ENCODE peak calls at places on chromosomes 3 and 15, in eight cellular contexts. One of them, this sample, is unnamed.

GRCh38 chr3:14352002-14352627 is 50.3 kb upstream of the SLC6A6 start:
- DNase-seq in HFF-Myc: peak
- DNase-seq in uterus: no peak
- DNase-seq in Peyer's patch: no peak
- DNase-seq in kidney epithelial cell: no peak
- DNase-seq in A549: peak
- DNase-seq in activated CD8-positive, alpha-beta T cell treated with anti-CD3 and anti-CD28 coated beads for 36 hours: peak
- DNase-seq in PC-3: peak
- DNase-seq in this sample: no peak

GRCh38 chr15:77901251-77901881 is 176.1 kb downstream of the TBC1D2B start:
- DNase-seq in HFF-Myc: no peak
- DNase-seq in uterus: no peak
- DNase-seq in Peyer's patch: peak
- DNase-seq in kidney epithelial cell: no peak
- DNase-seq in A549: no peak
- DNase-seq in activated CD8-positive, alpha-beta T cell treated with anti-CD3 and anti-CD28 coated beads for 36 hours: no peak
- DNase-seq in PC-3: no peak
- DNase-seq in this sample: no peak

GRCh38 chr3:40597441-40597840 is 72.7 kb downstream of the ZNF621 start:
- DNase-seq in HFF-Myc: no peak
- DNase-seq in uterus: no peak
- DNase-seq in Peyer's patch: no peak
- DNase-seq in kidney epithelial cell: peak
- DNase-seq in A549: no peak
- DNase-seq in activated CD8-positive, alpha-beta T cell treated with anti-CD3 and anti-CD28 coated beads for 36 hours: peak
- DNase-seq in PC-3: peak
- DNase-seq in this sample: no peak

GRCh38 chr3:6580808-6581207 is 280.1 kb upstream of the GRM7 start:
- DNase-seq in HFF-Myc: no peak
- DNase-seq in uterus: no peak
- DNase-seq in Peyer's patch: no peak
- DNase-seq in kidney epithelial cell: no peak
- DNase-seq in A549: no peak
- DNase-seq in activated CD8-positive, alpha-beta T cell treated with anti-CD3 and anti-CD28 coated beads for 36 hours: no peak
- DNase-seq in PC-3: no peak
- DNase-seq in this sample: no peak

GRCh38 chr3:32181370-32181769 is 57.1 kb upstream of the CMTM8 start:
- DNase-seq in HFF-Myc: no peak
- DNase-seq in uterus: no peak
- DNase-seq in Peyer's patch: no peak
- DNase-seq in kidney epithelial cell: no peak
- DNase-seq in A549: no peak
- DNase-seq in activated CD8-positive, alpha-beta T cell treated with anti-CD3 and anti-CD28 coated beads for 36 hours: no peak
- DNase-seq in PC-3: no peak
- DNase-seq in this sample: no peak

GRCh38 chr3:5840091-5840490 is 652.6 kb downstream of the EDEM1 start:
- DNase-seq in HFF-Myc: no peak
- DNase-seq in uterus: no peak
- DNase-seq in Peyer's patch: no peak
- DNase-seq in kidney epithelial cell: peak
- DNase-seq in A549: no peak
- DNase-seq in activated CD8-positive, alpha-beta T cell treated with anti-CD3 and anti-CD28 coated beads for 36 hours: no peak
- DNase-seq in PC-3: no peak
- DNase-seq in this sample: no peak

GRCh38 chr3:20648921-20649381 is 462.9 kb upstream of the SGO1 start:
- DNase-seq in HFF-Myc: peak
- DNase-seq in uterus: no peak
- DNase-seq in Peyer's patch: no peak
- DNase-seq in kidney epithelial cell: no peak
- DNase-seq in A549: no peak
- DNase-seq in activated CD8-positive, alpha-beta T cell treated with anti-CD3 and anti-CD28 coated beads for 36 hours: no peak
- DNase-seq in PC-3: no peak
- DNase-seq in this sample: no peak

GRCh38 chr3:169104972-169105371 is 558.5 kb downstream of the MECOM start:
- DNase-seq in HFF-Myc: no peak
- DNase-seq in uterus: no peak
- DNase-seq in Peyer's patch: no peak
- DNase-seq in kidney epithelial cell: no peak
- DNase-seq in A549: no peak
- DNase-seq in activated CD8-positive, alpha-beta T cell treated with anti-CD3 and anti-CD28 coated beads for 36 hours: no peak
- DNase-seq in PC-3: peak
- DNase-seq in this sample: no peak

GRCh38 chr15:47293763-47294162 is 423.5 kb upstream of the SEMA6D start:
- DNase-seq in HFF-Myc: no peak
- DNase-seq in uterus: peak
- DNase-seq in Peyer's patch: no peak
- DNase-seq in kidney epithelial cell: no peak
- DNase-seq in A549: no peak
- DNase-seq in activated CD8-positive, alpha-beta T cell treated with anti-CD3 and anti-CD28 coated beads for 36 hours: no peak
- DNase-seq in PC-3: no peak
- DNase-seq in this sample: no peak

GRCh38 chr3:70049761-70050160 is 50.2 kb downstream of the SAMMSON start:
- DNase-seq in HFF-Myc: no peak
- DNase-seq in uterus: no peak
- DNase-seq in Peyer's patch: no peak
- DNase-seq in kidney epithelial cell: peak
- DNase-seq in A549: no peak
- DNase-seq in activated CD8-positive, alpha-beta T cell treated with anti-CD3 and anti-CD28 coated beads for 36 hours: no peak
- DNase-seq in PC-3: no peak
- DNase-seq in this sample: no peak

GRCh38 chr15:101698314-101698713 is 26.0 kb downstream of the TARS3 start:
- DNase-seq in HFF-Myc: no peak
- DNase-seq in uterus: no peak
- DNase-seq in Peyer's patch: no peak
- DNase-seq in kidney epithelial cell: no peak
- DNase-seq in A549: no peak
- DNase-seq in activated CD8-positive, alpha-beta T cell treated with anti-CD3 and anti-CD28 coated beads for 36 hours: no peak
- DNase-seq in PC-3: no peak
- DNase-seq in this sample: no peak

GRCh38 chr3:144557515-144557914 is 585.9 kb downstream of the DIPK2A start:
- DNase-seq in HFF-Myc: no peak
- DNase-seq in uterus: no peak
- DNase-seq in Peyer's patch: no peak
- DNase-seq in kidney epithelial cell: no peak
- DNase-seq in A549: no peak
- DNase-seq in activated CD8-positive, alpha-beta T cell treated with anti-CD3 and anti-CD28 coated beads for 36 hours: no peak
- DNase-seq in PC-3: no peak
- DNase-seq in this sample: no peak

GRCh38 chr3:149902498-149903139 is 68.1 kb downstream of the PFN2 start:
- DNase-seq in HFF-Myc: no peak
- DNase-seq in uterus: no peak
- DNase-seq in Peyer's patch: no peak
- DNase-seq in kidney epithelial cell: no peak
- DNase-seq in A549: no peak
- DNase-seq in activated CD8-positive, alpha-beta T cell treated with anti-CD3 and anti-CD28 coated beads for 36 hours: no peak
- DNase-seq in PC-3: peak
- DNase-seq in this sample: no peak

GRCh38 chr15:63372018-63372705 is 9.5 kb downstream of the CA12 start:
- DNase-seq in HFF-Myc: peak
- DNase-seq in uterus: peak
- DNase-seq in Peyer's patch: no peak
- DNase-seq in kidney epithelial cell: peak
- DNase-seq in A549: peak
- DNase-seq in activated CD8-positive, alpha-beta T cell treated with anti-CD3 and anti-CD28 coated beads for 36 hours: peak
- DNase-seq in PC-3: peak
- DNase-seq in this sample: no peak

GRCh38 chr3:45473841-45474240 is 85.5 kb downstream of the LARS2 start:
- DNase-seq in HFF-Myc: no peak
- DNase-seq in uterus: peak
- DNase-seq in Peyer's patch: no peak
- DNase-seq in kidney epithelial cell: no peak
- DNase-seq in A549: no peak
- DNase-seq in activated CD8-positive, alpha-beta T cell treated with anti-CD3 and anti-CD28 coated beads for 36 hours: no peak
- DNase-seq in PC-3: no peak
- DNase-seq in this sample: no peak

GRCh38 chr15:31387101-31387482 is 60.5 kb downstream of the KLF13 start:
- DNase-seq in HFF-Myc: no peak
- DNase-seq in uterus: no peak
- DNase-seq in Peyer's patch: no peak
- DNase-seq in kidney epithelial cell: no peak
- DNase-seq in A549: no peak
- DNase-seq in activated CD8-positive, alpha-beta T cell treated with anti-CD3 and anti-CD28 coated beads for 36 hours: peak
- DNase-seq in PC-3: no peak
- DNase-seq in this sample: no peak

GRCh38 chr3:76487446-76487845 is 552.5 kb upstream of the ROBO2 start:
- DNase-seq in HFF-Myc: no peak
- DNase-seq in uterus: no peak
- DNase-seq in Peyer's patch: no peak
- DNase-seq in kidney epithelial cell: no peak
- DNase-seq in A549: no peak
- DNase-seq in activated CD8-positive, alpha-beta T cell treated with anti-CD3 and anti-CD28 coated beads for 36 hours: no peak
- DNase-seq in PC-3: peak
- DNase-seq in this sample: no peak

GRCh38 chr15:62453356-62453755 is 288.3 kb upstream of the C2CD4B start:
- DNase-seq in HFF-Myc: no peak
- DNase-seq in uterus: no peak
- DNase-seq in Peyer's patch: no peak
- DNase-seq in kidney epithelial cell: no peak
- DNase-seq in A549: no peak
- DNase-seq in activated CD8-positive, alpha-beta T cell treated with anti-CD3 and anti-CD28 coated beads for 36 hours: no peak
- DNase-seq in PC-3: peak
- DNase-seq in this sample: no peak

GRCh38 chr15:93414576-93415231 is 325.7 kb upstream of the RGMA start:
- DNase-seq in HFF-Myc: no peak
- DNase-seq in uterus: no peak
- DNase-seq in Peyer's patch: no peak
- DNase-seq in kidney epithelial cell: no peak
- DNase-seq in A549: no peak
- DNase-seq in activated CD8-positive, alpha-beta T cell treated with anti-CD3 and anti-CD28 coated beads for 36 hours: no peak
- DNase-seq in PC-3: no peak
- DNase-seq in this sample: no peak

GRCh38 chr3:100105536-100105935 is 8.8 kb downstream of the FILIP1L start:
- DNase-seq in HFF-Myc: no peak
- DNase-seq in uterus: no peak
- DNase-seq in Peyer's patch: no peak
- DNase-seq in kidney epithelial cell: no peak
- DNase-seq in A549: no peak
- DNase-seq in activated CD8-positive, alpha-beta T cell treated with anti-CD3 and anti-CD28 coated beads for 36 hours: no peak
- DNase-seq in PC-3: no peak
- DNase-seq in this sample: no peak

GRCh38 chr3:72171946-72172345 is 387.0 kb upstream of the PROK2 start:
- DNase-seq in HFF-Myc: no peak
- DNase-seq in uterus: peak
- DNase-seq in Peyer's patch: no peak
- DNase-seq in kidney epithelial cell: no peak
- DNase-seq in A549: no peak
- DNase-seq in activated CD8-positive, alpha-beta T cell treated with anti-CD3 and anti-CD28 coated beads for 36 hours: no peak
- DNase-seq in PC-3: no peak
- DNase-seq in this sample: no peak

GRCh38 chr3:180802837-180803236 is 109.6 kb upstream of the FXR1 start:
- DNase-seq in HFF-Myc: no peak
- DNase-seq in uterus: no peak
- DNase-seq in Peyer's patch: no peak
- DNase-seq in kidney epithelial cell: no peak
- DNase-seq in A549: no peak
- DNase-seq in activated CD8-positive, alpha-beta T cell treated with anti-CD3 and anti-CD28 coated beads for 36 hours: no peak
- DNase-seq in PC-3: peak
- DNase-seq in this sample: no peak

GRCh38 chr3:180808823-180809575 is 103.5 kb upstream of the FXR1 start:
- DNase-seq in HFF-Myc: no peak
- DNase-seq in uterus: no peak
- DNase-seq in Peyer's patch: no peak
- DNase-seq in kidney epithelial cell: no peak
- DNase-seq in A549: no peak
- DNase-seq in activated CD8-positive, alpha-beta T cell treated with anti-CD3 and anti-CD28 coated beads for 36 hours: no peak
- DNase-seq in PC-3: no peak
- DNase-seq in this sample: no peak

GRCh38 chr3:180804871-180805430 is 107.5 kb upstream of the FXR1 start:
- DNase-seq in HFF-Myc: no peak
- DNase-seq in uterus: no peak
- DNase-seq in Peyer's patch: no peak
- DNase-seq in kidney epithelial cell: no peak
- DNase-seq in A549: no peak
- DNase-seq in activated CD8-positive, alpha-beta T cell treated with anti-CD3 and anti-CD28 coated beads for 36 hours: no peak
- DNase-seq in PC-3: peak
- DNase-seq in this sample: no peak
- TF ChIP-seq CTCF in HFF-Myc: no peak
- TF ChIP-seq CTCF in uterus: peak
- TF ChIP-seq CTCF in Peyer's patch: no peak
- TF ChIP-seq CTCF in kidney epithelial cell: peak
- TF ChIP-seq CTCF in A549: no peak
- TF ChIP-seq CTCF in activated CD8-positive, alpha-beta T cell treated with anti-CD3 and anti-CD28 coated beads for 36 hours: no peak
- TF ChIP-seq CTCF in PC-3: peak
- TF ChIP-seq CTCF in this sample: no peak

GRCh38 chr15:99909914-99910313 is 176.7 kb upstream of the LYSMD4 start:
- DNase-seq in HFF-Myc: no peak
- DNase-seq in uterus: no peak
- DNase-seq in Peyer's patch: no peak
- DNase-seq in kidney epithelial cell: no peak
- DNase-seq in A549: no peak
- DNase-seq in activated CD8-positive, alpha-beta T cell treated with anti-CD3 and anti-CD28 coated beads for 36 hours: no peak
- DNase-seq in PC-3: peak
- DNase-seq in this sample: no peak
- TF ChIP-seq CTCF in HFF-Myc: peak
- TF ChIP-seq CTCF in uterus: no peak
- TF ChIP-seq CTCF in Peyer's patch: no peak
- TF ChIP-seq CTCF in kidney epithelial cell: peak
- TF ChIP-seq CTCF in A549: peak
- TF ChIP-seq CTCF in activated CD8-positive, alpha-beta T cell treated with anti-CD3 and anti-CD28 coated beads for 36 hours: no peak
- TF ChIP-seq CTCF in PC-3: peak
- TF ChIP-seq CTCF in this sample: no peak

GRCh38 chr3:162400697-162401096 is 904.1 kb downstream of the OTOL1 start:
- DNase-seq in HFF-Myc: no peak
- DNase-seq in uterus: no peak
- DNase-seq in Peyer's patch: no peak
- DNase-seq in kidney epithelial cell: no peak
- DNase-seq in A549: no peak
- DNase-seq in activated CD8-positive, alpha-beta T cell treated with anti-CD3 and anti-CD28 coated beads for 36 hours: no peak
- DNase-seq in PC-3: peak
- DNase-seq in this sample: no peak
- TF ChIP-seq CTCF in HFF-Myc: no peak
- TF ChIP-seq CTCF in uterus: no peak
- TF ChIP-seq CTCF in Peyer's patch: no peak
- TF ChIP-seq CTCF in kidney epithelial cell: no peak
- TF ChIP-seq CTCF in A549: no peak
- TF ChIP-seq CTCF in activated CD8-positive, alpha-beta T cell treated with anti-CD3 and anti-CD28 coated beads for 36 hours: no peak
- TF ChIP-seq CTCF in PC-3: peak
- TF ChIP-seq CTCF in this sample: no peak

GRCh38 chr15:74334127-74334526 is 33.3 kb downstream of the CYP11A1 start:
- DNase-seq in HFF-Myc: no peak
- DNase-seq in uterus: no peak
- DNase-seq in Peyer's patch: no peak
- DNase-seq in kidney epithelial cell: no peak
- DNase-seq in A549: no peak
- DNase-seq in activated CD8-positive, alpha-beta T cell treated with anti-CD3 and anti-CD28 coated beads for 36 hours: no peak
- DNase-seq in PC-3: no peak
- DNase-seq in this sample: no peak

GRCh38 chr15:74333093-74333492 is 34.4 kb downstream of the CYP11A1 start:
- DNase-seq in HFF-Myc: no peak
- DNase-seq in uterus: no peak
- DNase-seq in Peyer's patch: no peak
- DNase-seq in kidney epithelial cell: no peak
- DNase-seq in A549: no peak
- DNase-seq in activated CD8-positive, alpha-beta T cell treated with anti-CD3 and anti-CD28 coated beads for 36 hours: no peak
- DNase-seq in PC-3: no peak
- DNase-seq in this sample: no peak

GRCh38 chr15:74332011-74332410 is 35.4 kb downstream of the CYP11A1 start:
- DNase-seq in HFF-Myc: no peak
- DNase-seq in uterus: no peak
- DNase-seq in Peyer's patch: peak
- DNase-seq in kidney epithelial cell: no peak
- DNase-seq in A549: no peak
- DNase-seq in activated CD8-positive, alpha-beta T cell treated with anti-CD3 and anti-CD28 coated beads for 36 hours: no peak
- DNase-seq in PC-3: no peak
- DNase-seq in this sample: no peak

GRCh38 chr15:74333662-74334061 is 33.8 kb downstream of the CYP11A1 start:
- DNase-seq in HFF-Myc: no peak
- DNase-seq in uterus: no peak
- DNase-seq in Peyer's patch: peak
- DNase-seq in kidney epithelial cell: no peak
- DNase-seq in A549: no peak
- DNase-seq in activated CD8-positive, alpha-beta T cell treated with anti-CD3 and anti-CD28 coated beads for 36 hours: no peak
- DNase-seq in PC-3: no peak
- DNase-seq in this sample: no peak

GRCh38 chr15:74332611-74333010 is 34.8 kb downstream of the CYP11A1 start:
- DNase-seq in HFF-Myc: no peak
- DNase-seq in uterus: no peak
- DNase-seq in Peyer's patch: peak
- DNase-seq in kidney epithelial cell: no peak
- DNase-seq in A549: no peak
- DNase-seq in activated CD8-positive, alpha-beta T cell treated with anti-CD3 and anti-CD28 coated beads for 36 hours: no peak
- DNase-seq in PC-3: no peak
- DNase-seq in this sample: no peak
- TF ChIP-seq CTCF in HFF-Myc: no peak
- TF ChIP-seq CTCF in uterus: no peak
- TF ChIP-seq CTCF in Peyer's patch: no peak
- TF ChIP-seq CTCF in kidney epithelial cell: no peak
- TF ChIP-seq CTCF in A549: no peak
- TF ChIP-seq CTCF in activated CD8-positive, alpha-beta T cell treated with anti-CD3 and anti-CD28 coated beads for 36 hours: no peak
- TF ChIP-seq CTCF in PC-3: no peak
- TF ChIP-seq CTCF in this sample: no peak

This sample was measured in natural killer cell.